ENCODE peak calls at places on chromosomes 16 and 17, in six cellular contexts. D is right lobe of liver; Y is CD8-positive, alpha-beta memory T cell; V is Karpas-422; U is psoas muscle; B is effector memory CD4-positive, alpha-beta T cell. Z is an unnamed sample.

GRCh38 chr16:49352923-49353322 is 20.7 kb upstream of the C16orf78 start:
- DNase-seq in V (peak; percentile 61), U (no peak), D (no peak), Y (no peak), B (no peak), Z (no peak)

GRCh38 chr17:17298108-17298507 is 5.1 kb upstream of the NT5M start:
- DNase-seq in V (no peak), Y (no peak), D (no peak), U (no peak), B (no peak), Z (no peak)

GRCh38 chr17:73610331-73610911 is 33.8 kb downstream of the SDK2 start:
- DNase-seq in V (no peak), U (no peak), Y (no peak), D (no peak), B (no peak), Z (no peak)

GRCh38 chr17:60333628-60334031 is 58.3 kb downstream of the USP32 start:
- DNase-seq in Y (no peak), U (no peak), V (no peak), D (no peak), B (no peak), Z (no peak)

GRCh38 chr17:39244016-39244599 is 18.4 kb upstream of the STAC2 start:
- DNase-seq in Y (no peak), B (no peak), D (no peak), V (peak; percentile 78), U (no peak), Z (no peak)

GRCh38 chr17:47276868-47277267 is 23.2 kb downstream of the ITGB3 start:
- DNase-seq in V (no peak), Y (no peak), B (no peak), U (peak; percentile 63), D (peak; percentile 59), Z (no peak)

GRCh38 chr17:66655861-66656260 is 179.1 kb upstream of the CACNG5 start:
- DNase-seq in D (no peak), V (no peak), U (no peak), B (no peak), Y (no peak), Z (no peak)

GRCh38 chr16:54602666-54603065 is 316.1 kb upstream of the IRX3 start:
- DNase-seq in D (no peak), U (no peak), Y (no peak), V (no peak), B (no peak), Z (no peak)

GRCh38 chr17:80856863-80857488 is 134.7 kb upstream of the CHMP6 start:
- DNase-seq in V (no peak), D (no peak), U (no peak), B (no peak), Y (no peak), Z (no peak)

GRCh38 chr16:35391328-35391727 is 1931.9 kb downstream of the TP53TG3F start:
- DNase-seq in U (peak; percentile 16), B (no peak), V (peak; percentile 67), D (peak; percentile 76), Y (no peak), Z (no peak)

GRCh38 chr17:48575066-48575582 is 3.0 kb downstream of the HOXB4 start:
- DNase-seq in Y (no peak), U (no peak), B (no peak), D (no peak), V (no peak), Z (no peak)

GRCh38 chr17:48577330-48577945 is 712 bp downstream of the HOXB4 start:
- DNase-seq in V (peak; percentile 62), U (no peak), Y (no peak), D (no peak), B (no peak), Z (no peak)

GRCh38 chr17:48577946-48578615 is at the start of gene HOXB4:
- DNase-seq in D (peak; percentile 67), Y (peak; percentile 75), U (peak; percentile 80), B (peak; percentile 64), V (peak; percentile 92), Z (no peak)

GRCh38 chr17:48575673-48576478 is 2.3 kb downstream of the HOXB4 start:
- DNase-seq in B (no peak), D (no peak), U (no peak), Y (no peak), V (no peak), Z (no peak)

DNA sequence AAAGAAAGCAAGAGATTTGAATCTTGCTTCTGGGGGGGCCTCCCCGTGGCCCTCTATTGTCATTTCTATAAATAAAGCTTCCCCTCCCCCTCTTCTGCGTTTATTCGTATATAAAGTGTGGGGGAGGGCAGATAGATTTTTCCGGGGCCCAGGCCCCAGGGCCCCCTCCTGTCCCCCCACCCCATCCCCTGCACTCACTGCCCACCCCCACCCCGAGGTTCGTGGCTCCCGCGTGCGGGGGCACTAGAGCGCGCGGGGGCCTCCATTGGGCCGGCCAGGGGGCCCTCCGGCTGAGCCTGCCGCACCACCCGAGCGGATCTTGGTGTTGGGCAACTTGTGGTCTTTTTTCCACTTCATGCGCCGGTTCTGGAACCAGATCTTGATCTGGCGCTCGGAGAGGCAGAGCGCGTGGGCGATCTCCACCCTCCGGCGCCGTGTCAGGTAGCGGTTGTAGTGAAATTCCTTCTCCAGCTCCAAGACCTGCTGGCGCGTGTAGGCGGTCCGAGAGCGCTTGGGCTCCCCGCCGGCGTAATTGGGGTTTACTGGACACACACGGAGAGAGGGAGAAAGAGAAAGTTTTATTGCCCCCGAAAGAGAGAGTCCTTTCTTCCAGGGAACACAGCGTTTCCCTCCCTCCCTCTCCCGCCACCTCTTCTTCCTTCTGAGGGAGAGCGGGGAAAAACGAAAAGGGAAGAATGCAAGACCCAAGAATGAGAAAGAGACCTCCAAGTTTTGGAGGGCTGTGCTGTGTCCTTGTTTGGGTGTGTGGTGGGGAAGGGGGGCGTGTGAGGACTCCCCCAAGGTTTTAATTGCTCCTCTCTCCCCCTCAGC is 1.5 kb downstream of the HOXB4 start:
- DNase-seq in B (no peak), D (no peak), U (peak; percentile 78), V (no peak), Y (no peak), Z (no peak)
- H3K27me3 ChIP-seq in B (peaks cover 17% of the 10 kb centered on the region), D (no peaks in the 10 kb centered on the region), U (peaks cover 83% of the 10 kb centered on the region), V (no peaks in the 10 kb centered on the region), Y (peaks cover 32% of the 10 kb centered on the region), Z (peaks cover 100% of the 10 kb centered on the region)

DNA sequence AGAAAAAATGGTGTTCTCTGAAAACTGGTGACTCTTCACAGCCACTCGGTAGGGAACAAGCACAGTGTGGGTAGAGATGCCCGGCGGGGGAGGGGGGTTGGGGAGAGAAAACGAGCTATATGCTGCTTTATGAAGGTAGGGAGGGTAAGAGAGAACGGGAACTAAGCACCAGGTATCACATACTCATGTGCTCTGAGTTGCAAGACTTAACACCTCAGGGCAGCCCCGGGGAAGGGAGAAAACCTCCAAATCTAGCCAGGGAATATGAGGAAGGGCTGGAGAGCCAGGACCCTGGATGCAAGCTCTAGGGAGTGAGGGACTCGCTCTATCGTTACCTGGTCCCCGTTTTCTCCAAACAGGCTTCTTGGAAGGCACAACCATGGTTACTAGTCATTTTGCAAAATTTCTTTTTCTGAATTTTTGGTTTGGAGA is 35.3 kb downstream of the HIC1 start:
- DNase-seq in Y (no peak), B (no peak), U (no peak), D (no peak), V (peak; percentile 76), Z (no peak)
- H3K4me3 ChIP-seq in Y (peak overlapping the region; percentile 85), B (peak overlapping the region; percentile 66), U (peak overlapping the region; percentile 48), D (no peak overlapping the region), V (peak overlapping the region; percentile 63), Z (no peak overlapping the region)

DNA sequence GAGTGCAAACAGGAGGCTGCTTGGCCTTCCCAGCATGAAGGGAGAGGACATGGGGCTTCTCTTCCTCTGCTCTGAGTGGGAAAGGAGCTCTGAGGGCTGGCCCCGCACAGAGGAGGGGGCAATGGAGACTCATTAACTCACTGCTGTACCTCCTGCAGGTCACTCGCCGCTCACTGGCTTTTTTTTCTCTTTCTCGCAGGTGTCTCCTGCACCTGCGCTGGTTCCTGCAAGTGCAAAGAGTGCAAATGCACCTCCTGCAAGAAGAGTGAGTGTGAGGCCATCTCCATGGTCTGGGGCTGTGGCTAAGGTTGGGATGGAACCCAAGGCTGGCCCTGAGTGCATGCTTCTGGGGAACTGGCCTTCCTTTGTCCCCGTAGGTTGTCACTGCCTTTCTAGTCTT is 717 bp downstream of the MT1F start:
- DNase-seq in V (no peak), B (no peak), Y (no peak), D (no peak), U (no peak), Z (no peak)
- H3K27me3 ChIP-seq in V (no peaks in the 10 kb centered on the region), B (no peaks in the 10 kb centered on the region), Y (no peaks in the 10 kb centered on the region), D (no peaks in the 10 kb centered on the region), U (peaks cover 20% of the 10 kb centered on the region), Z (no peaks in the 10 kb centered on the region)

DNA sequence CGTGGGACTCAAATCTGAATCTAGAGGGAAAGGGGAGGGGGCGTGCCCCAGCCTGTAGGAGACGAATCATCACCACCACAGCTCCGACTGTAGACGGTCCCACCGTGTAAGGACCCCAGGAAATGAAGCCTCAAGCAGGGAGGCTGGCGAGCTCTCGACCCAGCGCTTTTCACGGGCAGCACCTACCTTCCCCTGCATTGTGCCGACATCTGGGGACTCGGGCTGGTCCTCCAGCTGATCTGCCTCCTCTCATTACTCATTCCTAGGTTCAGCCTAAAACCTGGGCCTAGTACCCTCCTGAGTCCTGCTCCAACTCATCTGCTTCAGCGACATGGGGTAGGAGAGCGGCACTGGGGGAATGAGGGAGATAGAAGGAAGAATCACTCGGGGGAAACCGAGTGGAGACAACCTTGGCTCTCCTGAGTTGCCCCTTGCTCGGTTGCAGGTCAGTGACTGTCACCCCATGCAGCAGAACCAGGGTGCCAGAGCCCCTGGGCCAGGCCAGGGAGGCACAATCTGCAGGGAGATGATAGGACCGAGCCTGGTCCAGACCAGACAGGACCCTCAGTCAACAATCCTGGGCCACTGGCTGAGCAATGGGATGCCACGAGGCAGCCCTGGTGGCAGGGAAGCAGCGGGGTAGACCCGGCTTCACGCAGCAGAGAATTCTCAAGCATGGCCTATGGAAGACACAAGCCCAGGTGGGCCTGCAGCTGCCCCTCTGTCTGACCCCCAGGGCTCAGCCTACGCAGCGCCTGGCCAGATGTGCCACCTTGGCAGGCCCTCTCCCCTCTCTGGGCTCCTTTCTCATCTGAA is 833 bp upstream of the BCAR1 start:
- DNase-seq in U (peak; percentile 13), B (no peak), D (no peak), Y (no peak), V (no peak), Z (no peak)
- H3K4me3 ChIP-seq in U (peak overlapping the region; percentile 78), B (no peak overlapping the region), D (no peak overlapping the region), Y (no peak overlapping the region), V (peak overlapping the region; percentile 28), Z (peak overlapping the region; percentile 88)

GRCh38 chr16:85458952-85459351 is 154.2 kb upstream of the GSE1 start:
- DNase-seq in B (no peak), Y (no peak), U (no peak), V (no peak), D (no peak), Z (peak; percentile 47)
- H3K27me3 ChIP-seq in B (peaks cover 16% of the 10 kb centered on the region), Y (peaks cover 14% of the 10 kb centered on the region), U (no peaks in the 10 kb centered on the region), V (no peaks in the 10 kb centered on the region), D (no peaks in the 10 kb centered on the region), Z (peaks cover 11% of the 10 kb centered on the region)

DNA sequence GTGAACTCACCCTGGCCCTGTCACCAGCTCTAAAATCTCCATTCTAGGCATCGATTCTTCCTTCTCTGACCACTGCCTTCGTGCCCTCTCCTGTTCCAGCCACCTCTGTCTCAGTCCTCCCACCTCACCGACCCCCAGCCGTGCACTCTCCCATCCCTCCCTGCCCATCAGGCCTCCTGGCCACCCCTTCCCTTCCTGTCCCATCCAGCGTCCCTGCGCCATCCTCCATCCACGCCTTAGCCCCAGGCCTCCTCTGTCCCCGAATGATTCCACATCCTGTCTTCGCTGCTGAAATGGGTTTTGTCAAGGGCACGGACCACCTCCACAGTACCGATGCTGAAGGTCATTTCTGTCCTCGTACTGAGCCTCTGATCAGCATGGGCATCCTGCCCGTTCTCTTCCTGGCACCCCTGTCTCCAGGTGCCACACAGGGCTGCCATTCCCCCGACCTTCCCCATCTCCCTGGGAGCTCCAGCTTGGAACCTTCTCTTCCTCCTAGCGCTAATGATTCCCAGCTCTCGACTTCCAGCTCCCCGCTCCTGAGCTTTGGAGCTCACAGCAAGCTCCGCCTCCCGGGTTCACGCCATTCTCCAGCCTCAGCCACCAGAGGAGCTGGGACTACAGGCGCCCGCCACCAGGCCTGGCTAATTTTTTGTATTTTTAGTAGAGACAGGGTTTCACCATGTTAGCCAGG is 2.6 kb downstream of the TRIM65 start:
- DNase-seq in V (no peak), D (no peak), Y (no peak), B (no peak), U (no peak), Z (no peak)
- H3K4me3 ChIP-seq in V (no peak overlapping the region), D (no peak overlapping the region), Y (no peak overlapping the region), B (no peak overlapping the region), U (no peak overlapping the region), Z (no peak overlapping the region)